ENCODE peak calls at places on chromosomes 6 and 20, in ten cellular contexts. R is OCI-LY7; C is Panc1; G is Karpas-422; N is CD8-positive, alpha-beta memory T cell; S is GM23248; X is uterus; V is cardiac muscle cell; F is body of pancreas; A is GM23338. M is an unnamed sample.

GRCh38 chr6:140069576-140069975 is 695.1 kb upstream of the CITED2 start:
- DNase-seq in N (no peak), A (no peak), V (no peak), R (no peak), X (no peak), S (no peak), F (no peak), C (no peak), G (no peak), M (no peak)

GRCh38 chr6:138571585-138572199 is 72.4 kb upstream of the NHSL1 start:
- DNase-seq in X (no peak), S (peak), R (no peak), C (no peak), A (no peak), V (no peak), F (no peak), G (no peak), N (no peak), M (no peak)

GRCh38 chr6:6474170-6474920 is 114.2 kb upstream of the LY86 start:
- DNase-seq in X (no peak), S (no peak), G (no peak), R (peak), C (no peak), N (no peak), A (peak), V (no peak), F (no peak), M (no peak)

GRCh38 chr6:112018619-112019416 is 35.1 kb upstream of the CCN6 start:
- DNase-seq in C (no peak), F (no peak), R (no peak), S (peak), G (no peak), V (no peak), A (no peak), N (no peak), X (no peak), M (no peak)

GRCh38 chr20:38387953-38388352 is 41.7 kb downstream of the LBP start:
- DNase-seq in N (no peak), F (no peak), C (no peak), V (no peak), A (peak), G (peak), S (no peak), R (peak), X (no peak), M (no peak)

GRCh38 chr6:114342826-114343781 is at the start of gene HS3ST5:
- DNase-seq in F (peak), C (no peak), G (no peak), S (peak), R (no peak), A (peak), V (peak), X (no peak), N (no peak), M (peak)

GRCh38 chr6:44260451-44261297 is 3.3 kb upstream of the SLC35B2 start:
- DNase-seq in R (no peak), G (no peak), A (no peak), V (no peak), C (no peak), X (no peak), N (no peak), F (no peak), S (no peak), M (no peak)

GRCh38 chr6:102732908-102733307 is 1339.4 kb downstream of the GRIK2 start:
- DNase-seq in C (no peak), R (no peak), X (no peak), F (no peak), S (peak), G (no peak), V (no peak), A (no peak), N (no peak), M (no peak)

GRCh38 chr6:23414922-23415321 is 711.1 kb upstream of the NRSN1 start:
- DNase-seq in C (no peak), N (no peak), F (no peak), A (no peak), S (no peak), X (no peak), G (no peak), R (no peak), V (no peak), M (no peak)

GRCh38 chr6:133456439-133456838 is 215.3 kb downstream of the EYA4 start:
- DNase-seq in R (no peak), N (no peak), C (no peak), F (no peak), V (no peak), S (no peak), G (no peak), X (no peak), A (no peak), M (no peak)

GRCh38 chr6:165940366-165940765 is 227.3 kb downstream of the TBXT start:
- DNase-seq in V (no peak), R (no peak), S (no peak), N (no peak), G (no peak), F (no peak), X (no peak), A (no peak), C (no peak), M (no peak)

GRCh38 chr6:158706369-158706982 is 56.6 kb downstream of the SYTL3 start:
- DNase-seq in C (no peak), V (peak), A (peak), G (no peak), R (peak), F (peak), X (peak), N (no peak), S (peak), M (no peak)

GRCh38 chr6:83952830-83953229 is 80.7 kb upstream of the MRAP2 start:
- DNase-seq in S (no peak), X (no peak), G (no peak), A (peak), N (no peak), R (no peak), V (no peak), F (no peak), C (no peak), M (no peak)

GRCh38 chr6:31897612-31898199 is at the start of gene EHMT2:
- DNase-seq in A (peak), N (peak), S (peak), V (peak), X (peak), G (peak), R (peak), C (peak), F (peak), M (peak)

GRCh38 chr20:4299250-4299649 is 283.9 kb upstream of the RNF24 start:
- DNase-seq in N (no peak), A (no peak), V (no peak), X (no peak), S (no peak), R (no peak), C (no peak), F (no peak), G (no peak), M (no peak)

GRCh38 chr6:159979136-159979874 is 10.4 kb downstream of the IGF2R start:
- DNase-seq in C (no peak), A (no peak), N (no peak), X (no peak), R (peak), V (peak), G (peak), S (peak), F (peak), M (no peak)

GRCh38 chr6:41492261-41492891 is 53.8 kb upstream of the FOXP4 start:
- DNase-seq in F (no peak), X (peak), A (peak), C (no peak), V (no peak), G (no peak), N (no peak), S (no peak), R (no peak), M (no peak)

GRCh38 chr6:46338098-46338497 is 153.2 kb downstream of the RCAN2 start:
- DNase-seq in S (no peak), V (no peak), N (no peak), F (no peak), R (no peak), A (no peak), X (no peak), G (no peak), C (no peak), M (no peak)

GRCh38 chr20:16528078-16528477 is 45.2 kb downstream of the KIF16B start:
- DNase-seq in R (no peak), G (no peak), F (peak), A (no peak), S (peak), X (peak), C (peak), N (no peak), V (no peak), M (no peak)

GRCh38 chr6:128474481-128474880 is 45.9 kb downstream of the PTPRK start:
- DNase-seq in A (no peak), R (no peak), S (peak), F (no peak), X (no peak), V (no peak), C (no peak), G (no peak), N (no peak), M (no peak)

GRCh38 chr6:139753198-139753861 is 378.9 kb upstream of the CITED2 start:
- DNase-seq in A (peak), V (no peak), N (no peak), C (no peak), X (no peak), F (no peak), S (peak), R (no peak), G (no peak), M (no peak)

GRCh38 chr20:22720206-22720605 is 135.8 kb upstream of the FOXA2 start:
- DNase-seq in S (no peak), G (no peak), R (no peak), N (no peak), X (no peak), A (no peak), V (no peak), C (no peak), F (no peak), M (no peak)

GRCh38 chr20:46118481-46119020 is 437 bp downstream of the CD40 start:
- DNase-seq in V (no peak), N (no peak), S (no peak), A (peak), G (peak), C (no peak), R (peak), F (peak), X (peak), M (no peak)

GRCh38 chr6:2940851-2941250 is 30.5 kb downstream of the SERPINB6 start:
- DNase-seq in F (no peak), A (no peak), S (no peak), G (no peak), R (no peak), V (no peak), N (no peak), X (no peak), C (no peak), M (no peak)

GRCh38 chr20:51533291-51534172 is 9.0 kb downstream of the NFATC2 start:
- DNase-seq in F (no peak), X (no peak), S (peak), C (peak), R (no peak), N (no peak), V (no peak), A (no peak), G (peak), M (no peak)

GRCh38 chr20:39462436-39462835 is 500.3 kb downstream of the DHX35 start:
- DNase-seq in N (no peak), G (peak), S (no peak), R (no peak), F (no peak), C (no peak), V (no peak), A (no peak), X (no peak), M (no peak)

GRCh38 chr6:29107758-29108157 is at the start of gene OR2J3:
- DNase-seq in R (no peak), N (no peak), G (no peak), F (no peak), C (no peak), X (no peak), V (no peak), A (no peak), S (no peak), M (no peak)

GRCh38 chr20:63943007-63943807 is 13.0 kb downstream of the UCKL1 start:
- DNase-seq in A (no peak), R (no peak), V (no peak), S (no peak), C (no peak), F (peak), X (no peak), N (no peak), G (no peak), M (peak)

GRCh38 chr20:63942250-63943006 is 13.8 kb downstream of the UCKL1 start:
- DNase-seq in S (peak), N (peak), R (peak), A (peak), V (peak), G (peak), C (no peak), F (peak), X (peak), M (no peak)

GRCh38 chr20:63940472-63941266 is 15.5 kb downstream of the UCKL1 start:
- DNase-seq in A (peak), X (no peak), G (no peak), F (no peak), N (no peak), R (no peak), C (no peak), S (no peak), V (no peak), M (no peak)

GRCh38 chr20:63940071-63940471 is 16.1 kb downstream of the UCKL1 start:
- DNase-seq in F (no peak), R (no peak), X (no peak), G (no peak), S (no peak), V (no peak), N (no peak), A (peak), C (no peak), M (no peak)

DNA sequence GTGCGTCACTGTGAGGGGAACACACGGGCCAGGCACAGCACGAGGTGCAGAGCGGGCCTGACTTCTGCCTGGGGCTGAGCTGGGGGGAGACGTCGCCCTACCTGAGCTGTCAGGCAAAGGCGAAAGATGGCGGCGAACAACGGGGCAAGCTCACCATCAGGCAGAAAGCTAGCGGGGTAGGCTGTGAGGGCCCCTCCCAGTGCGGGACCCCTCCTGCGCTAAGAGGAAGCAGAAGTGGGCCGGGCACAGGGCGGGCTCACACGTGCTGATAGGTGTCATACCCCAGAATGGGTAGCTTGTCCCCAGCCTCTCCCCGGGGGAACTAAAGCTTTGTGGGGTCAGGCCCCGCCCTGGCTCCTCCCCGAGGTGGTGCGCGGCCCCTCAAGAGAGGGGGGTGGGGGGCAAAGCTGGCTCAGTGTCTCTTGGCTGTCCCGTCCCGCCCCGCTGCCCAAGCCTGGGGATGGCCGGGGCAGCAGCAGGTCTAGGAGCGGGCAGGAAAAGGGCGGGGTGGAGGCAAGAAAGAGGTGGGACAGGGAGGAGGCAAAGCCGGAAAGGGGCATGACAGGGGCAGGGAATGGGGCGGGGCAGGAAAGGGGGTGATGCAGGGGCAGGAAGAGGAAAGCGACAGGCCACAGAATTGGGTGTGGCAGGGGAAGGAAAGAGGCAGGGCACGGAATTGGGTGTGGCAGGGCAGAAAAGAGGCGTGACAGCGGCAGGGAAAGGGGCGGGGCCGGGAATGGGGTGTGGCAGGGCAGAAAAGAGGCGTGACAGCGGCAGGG is 14.7 kb downstream of the UCKL1 start:
- DNase-seq in S (peak), F (peak), A (peak), X (peak), R (peak), V (peak), G (no peak), C (no peak), N (peak), M (no peak)
- H3K27ac ChIP-seq in S (peak), F (no peak), A (peak), X (no peak), R (no peak), V (no peak), G (no peak), C (no peak), N (no peak), M (no peak)

DNA sequence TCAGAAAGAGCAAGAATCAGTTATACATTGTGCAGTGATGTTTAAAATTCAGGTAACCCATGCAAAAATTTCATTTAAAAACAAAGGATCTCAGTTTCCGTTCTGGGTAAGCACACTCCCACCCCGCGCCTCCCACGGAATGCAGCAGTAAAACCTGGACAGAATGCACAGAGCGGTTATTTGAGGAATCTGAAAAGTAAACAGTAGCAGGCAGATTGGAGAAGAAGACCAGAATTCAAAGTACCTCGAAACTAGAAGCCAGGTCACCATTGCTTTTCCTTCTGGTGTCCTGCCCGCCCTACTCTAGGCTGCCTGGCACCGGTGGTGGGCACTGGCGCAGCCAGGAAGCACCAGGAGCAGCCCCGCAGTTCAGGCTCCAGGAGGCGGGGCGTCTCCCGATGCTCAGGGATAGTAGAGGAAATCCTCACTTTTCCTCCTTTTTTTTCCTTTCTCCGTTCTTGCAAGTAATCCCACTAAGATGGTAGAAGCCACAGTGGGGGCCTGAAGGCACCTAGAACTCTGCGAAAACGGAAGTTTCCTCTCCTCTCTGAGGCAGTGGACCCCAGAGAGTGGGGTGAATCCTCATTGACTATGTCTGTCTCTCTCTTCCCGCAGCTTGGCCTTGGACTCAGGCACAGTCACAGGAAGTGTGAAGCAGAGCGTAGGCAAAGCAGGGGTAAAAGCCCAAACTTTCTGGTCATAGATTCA is 28.3 kb downstream of the METTL24 start:
- DNase-seq in R (no peak), F (peak), C (no peak), X (no peak), S (peak), V (no peak), N (no peak), G (no peak), A (no peak), M (no peak)
- H3K27ac ChIP-seq in R (no peak), F (peak), C (peak), X (peak), S (peak), V (peak), N (no peak), G (no peak), A (no peak), M (peak)

DNA sequence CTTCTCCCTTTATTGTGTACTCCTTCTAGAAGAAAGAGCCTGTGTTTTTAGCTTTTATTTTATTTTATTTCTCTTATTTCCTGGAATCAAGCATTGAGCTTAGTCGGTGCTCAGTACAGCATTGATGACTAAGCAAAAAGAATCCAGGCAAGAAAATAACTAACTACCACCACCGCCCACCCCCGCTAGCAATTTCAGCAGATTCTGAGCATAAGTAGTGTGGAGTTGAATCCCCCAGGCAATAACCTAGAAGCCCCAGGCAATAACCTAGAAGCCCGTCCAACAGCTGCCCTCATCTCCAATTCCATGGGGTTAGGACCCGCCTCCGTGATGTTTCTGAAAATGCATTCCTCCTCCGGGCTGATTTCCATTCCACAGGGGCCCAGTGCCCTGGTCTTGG is 258.0 kb upstream of the TAB2 start:
- DNase-seq in N (no peak), S (no peak), C (no peak), G (no peak), F (no peak), A (no peak), R (no peak), X (no peak), V (no peak), M (no peak)
- H3K27ac ChIP-seq in N (no peak), S (no peak), C (no peak), G (no peak), F (no peak), A (peak), R (no peak), X (no peak), V (no peak), M (no peak)

GRCh38 chr6:167827062-167827587 is 414 bp downstream of the AFDN start:
- DNase-seq in G (no peak), X (peak), S (peak), A (peak), F (peak), V (peak), R (peak), C (no peak), N (no peak), M (no peak)
- H3K27ac ChIP-seq in G (no peak), X (peak), S (no peak), A (no peak), F (peak), V (peak), R (no peak), C (no peak), N (no peak), M (no peak)

GRCh38 chr6:14074723-14075503 is 42.7 kb upstream of the CD83 start:
- DNase-seq in R (peak), X (no peak), A (no peak), F (no peak), N (peak), C (no peak), G (no peak), V (peak), S (peak), M (no peak)
- H3K27ac ChIP-seq in R (no peak), X (peak), A (no peak), F (no peak), N (peak), C (peak), G (no peak), V (no peak), S (peak), M (no peak)

GRCh38 chr20:63461364-63461763 is 11.1 kb downstream of the KCNQ2 start:
- DNase-seq in C (no peak), V (peak), A (peak), S (peak), F (no peak), R (no peak), G (peak), N (no peak), X (no peak), M (no peak)
- H3K27ac ChIP-seq in C (no peak), V (no peak), A (no peak), S (no peak), F (no peak), R (no peak), G (no peak), N (no peak), X (no peak), M (no peak)